ENCODE peak calls at places on chromosomes 12 and 14, in six cellular contexts. W is astrocyte; Z is stimulated activated CD4-positive, alpha-beta T cell treated with anti-CD3 and anti-CD28 coated beads, Interleukin-12 subunit alpha, Interleukin-12 subunit beta, amount 100 ng/mL, for 4 hours; A is fibroblast of the aortic adventitia; I is activated gamma-delta T cell treated with Interleukin-2 at 50 U/mL for 16 hours; T is activated CD4-positive, alpha-beta T cell treated with anti-CD3 and anti-CD28 coated beads, Interleukin-2, amount 50 U/mL, for 24 hours. D is an unnamed sample.

GRCh38 chr14:76007852-76008251 is 22.3 kb downstream of the IFT43 start:
- DNase-seq in W (no peak), Z (no peak), A (peak; percentile 14), I (no peak), T (no peak), D (no peak)

GRCh38 chr12:117863004-117863709 is 105.6 kb downstream of the KSR2 start:
- DNase-seq in W (peak; percentile 4), Z (no peak), A (no peak), I (no peak), T (no peak), D (no peak)

GRCh38 chr12:39966251-39966650 is 139.6 kb downstream of the SLC2A13 start:
- DNase-seq in W (no peak), Z (no peak), A (peak; percentile 4), I (no peak), T (no peak), D (no peak)

GRCh38 chr14:64970041-64970440 is 2.1 kb downstream of the RAB15 start:
- DNase-seq in W (no peak), Z (no peak), A (no peak), I (no peak), T (no peak), D (no peak)

GRCh38 chr12:100474617-100475016 is 951 bp downstream of the NR1H4 start:
- DNase-seq in W (no peak), Z (no peak), A (no peak), I (no peak), T (no peak), D (no peak)

GRCh38 chr14:39203659-39204606 is 28.9 kb downstream of the PNN start:
- DNase-seq in W (no peak), Z (no peak), A (no peak), I (no peak), T (no peak), D (no peak)

GRCh38 chr12:46303039-46303666 is 34.3 kb upstream of the SLC38A1 start:
- DNase-seq in W (peak; percentile 8), Z (peak; percentile 17), A (peak; percentile 55), I (peak; percentile 51), T (no peak), D (peak; percentile 54)

GRCh38 chr12:86801439-86801838 is 545.2 kb upstream of the MGAT4C start:
- DNase-seq in W (no peak), Z (no peak), A (no peak), I (no peak), T (no peak), D (no peak)

GRCh38 chr12:3810016-3810370 is 57.1 kb upstream of the CRACR2A start:
- DNase-seq in W (no peak), Z (no peak), A (no peak), I (no peak), T (no peak), D (no peak)

GRCh38 chr12:104372048-104372720 is 68.6 kb downstream of the EID3 start:
- DNase-seq in W (no peak), Z (no peak), A (no peak), I (peak; percentile 26), T (no peak), D (peak; percentile 26)

D was measured in activated CD8-positive, alpha-beta memory T cell treated with anti-CD3 and anti-CD28 coated beads, Interleukin-2, amount 50 U/mL, for 4 hours.